ENCODE peak calls at places on chromosomes 1 and 21, in ten cellular contexts. T, K, X, D, M, N, G, C, W and E are unnamed samples.

GRCh38 chr1:94236021-94236491 is 1.3 kb downstream of the ARHGAP29 start:
- DNase-seq in C (no peak), W (no peak), M (peak), N (no peak), T (no peak), X (no peak), G (no peak), D (no peak), K (peak), E (no peak)

GRCh38 chr1:32818804-32819541 is 1.5 kb downstream of the S100PBP start:
- DNase-seq in N (peak), T (no peak), X (peak), C (no peak), D (no peak), K (no peak), W (no peak), G (no peak), M (no peak), E (peak)

GRCh38 chr1:3031401-3032221 is 10.3 kb downstream of the ACTRT2 start:
- DNase-seq in D (no peak), C (no peak), M (no peak), W (no peak), X (no peak), K (no peak), N (no peak), T (no peak), G (no peak), E (no peak)

GRCh38 chr1:247443641-247444040 is 14.3 kb downstream of the OR2B11 start:
- DNase-seq in N (no peak), C (no peak), T (no peak), K (no peak), X (no peak), D (no peak), G (no peak), M (no peak), W (no peak), E (no peak)

GRCh38 chr1:202007703-202008489 is 2.5 kb upstream of the ELF3 start:
- DNase-seq in C (no peak), K (no peak), D (no peak), M (no peak), G (no peak), X (no peak), T (peak), N (no peak), W (peak), E (no peak)

GRCh38 chr21:42466700-42467612 is 29.1 kb downstream of the RSPH1 start:
- DNase-seq in W (no peak), G (no peak), K (peak), T (peak), X (peak), N (peak), D (no peak), C (no peak), M (peak), E (peak)

GRCh38 chr1:18866314-18866713 is 6.9 kb upstream of the TAS1R2 start:
- DNase-seq in D (no peak), X (no peak), M (no peak), T (no peak), N (no peak), G (no peak), W (no peak), K (no peak), C (no peak), E (no peak)

GRCh38 chr1:64006276-64007051 is 197.0 kb upstream of the UBE2U start:
- DNase-seq in T (peak), N (no peak), M (peak), W (no peak), K (peak), D (no peak), X (peak), C (no peak), G (no peak), E (no peak)

GRCh38 chr1:239575113-239575512 is 188.7 kb downstream of the CHRM3 start:
- DNase-seq in K (no peak), T (no peak), W (no peak), N (no peak), C (no peak), G (no peak), D (no peak), M (no peak), X (no peak), E (no peak)

GRCh38 chr1:163071381-163072255 is 2.5 kb downstream of the RGS4 start:
- DNase-seq in T (peak), D (peak), M (peak), X (peak), G (peak), W (no peak), N (peak), K (peak), C (no peak), E (peak)

GRCh38 chr1:75723989-75724471 is 479 bp upstream of the ACADM start:
- DNase-seq in W (peak), C (peak), N (peak), G (no peak), M (peak), K (peak), T (peak), D (peak), X (peak), E (peak)

GRCh38 chr1:46053734-46054133 is 78.7 kb downstream of the PIK3R3 start:
- DNase-seq in W (no peak), D (no peak), N (no peak), C (no peak), K (peak), T (no peak), X (no peak), G (no peak), M (no peak), E (no peak)

GRCh38 chr1:172397221-172397620 is 23.3 kb upstream of the C1orf105 start:
- DNase-seq in M (peak), K (peak), X (no peak), W (no peak), D (no peak), N (no peak), G (no peak), C (no peak), T (no peak), E (no peak)

GRCh38 chr1:222167111-222167510 is 380.8 kb downstream of the HHIPL2 start:
- DNase-seq in D (peak), K (peak), T (peak), G (no peak), N (no peak), C (no peak), X (peak), W (no peak), M (peak), E (peak)

GRCh38 chr1:115555446-115555845 is 86.3 kb upstream of the VANGL1 start:
- DNase-seq in N (no peak), M (no peak), G (no peak), D (no peak), K (no peak), W (no peak), C (no peak), T (no peak), X (no peak), E (no peak)

GRCh38 chr1:109247401-109248365 is 1.7 kb upstream of the CELSR2 start:
- DNase-seq in W (no peak), G (no peak), K (no peak), C (no peak), D (no peak), M (no peak), N (no peak), X (no peak), T (no peak), E (peak)

GRCh38 chr1:43315963-43316737 is 15.4 kb downstream of the TIE1 start:
- DNase-seq in K (peak), G (no peak), T (no peak), X (no peak), C (no peak), N (no peak), D (no peak), W (no peak), M (peak), E (no peak)

GRCh38 chr1:72498393-72498792 is 216.1 kb upstream of the NEGR1 start:
- DNase-seq in X (peak), M (no peak), G (no peak), K (peak), C (no peak), D (no peak), N (no peak), W (no peak), T (no peak), E (no peak)

GRCh38 chr1:7703321-7704213 is 67.5 kb upstream of the VAMP3 start:
- DNase-seq in C (no peak), G (no peak), N (no peak), X (no peak), T (no peak), K (no peak), D (no peak), M (no peak), W (no peak), E (no peak)

GRCh38 chr1:7705048-7705907 is 65.8 kb upstream of the VAMP3 start:
- DNase-seq in D (peak), K (no peak), T (no peak), C (no peak), X (no peak), N (no peak), M (no peak), G (no peak), W (peak), E (no peak)

GRCh38 chr1:7705908-7706216 is 65.2 kb upstream of the VAMP3 start:
- DNase-seq in M (no peak), D (no peak), C (no peak), G (no peak), N (no peak), W (no peak), X (no peak), K (no peak), T (no peak), E (no peak)

GRCh38 chr1:7702365-7702764 is 68.7 kb upstream of the VAMP3 start:
- DNase-seq in D (no peak), X (no peak), M (no peak), W (no peak), K (peak), N (no peak), T (no peak), C (no peak), G (no peak), E (no peak)

DNA sequence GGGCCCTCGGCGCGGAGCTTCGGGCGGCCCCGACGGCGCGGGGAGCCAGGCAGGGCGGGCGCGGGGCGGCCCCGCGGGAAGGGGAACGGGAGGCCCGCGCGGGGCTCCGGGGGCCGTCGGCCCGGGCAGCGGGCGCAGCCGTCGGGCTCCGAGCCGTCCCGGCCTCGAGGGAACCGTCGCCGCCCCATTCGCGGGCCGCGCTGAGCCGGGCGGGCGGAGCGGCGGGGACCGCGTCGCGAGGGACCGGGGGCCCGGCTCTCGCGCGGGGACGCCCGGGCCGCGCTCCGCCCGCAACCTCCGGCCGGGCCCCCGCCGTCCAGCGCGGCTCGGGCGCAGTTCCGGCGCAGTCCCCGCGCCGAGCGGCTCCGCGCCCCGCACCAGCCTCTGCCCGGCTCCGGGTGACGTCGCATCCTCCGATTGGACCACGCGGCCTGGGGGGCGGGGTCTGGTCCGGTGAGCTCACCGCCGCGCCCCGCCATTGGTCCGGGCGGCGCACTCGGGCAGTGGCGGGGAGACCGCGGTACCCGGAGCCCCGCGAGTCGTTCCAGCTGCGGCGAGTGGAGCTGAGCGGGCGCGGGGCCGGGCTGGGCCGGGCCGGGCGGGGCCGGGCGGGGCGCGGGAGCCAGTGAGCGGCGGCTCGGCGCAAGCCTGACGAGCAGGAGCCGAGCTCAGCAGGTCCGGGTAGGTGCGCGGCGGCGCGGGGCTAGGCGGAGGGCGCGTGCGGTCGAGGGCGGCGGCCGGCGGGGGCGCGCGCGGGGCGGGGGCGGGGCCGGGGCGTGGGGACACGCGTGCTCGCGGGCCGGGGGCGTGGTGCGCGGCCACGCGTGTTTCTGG is 66.7 kb upstream of the VAMP3 start:
- DNase-seq in M (peak), N (no peak), X (peak), G (peak), W (peak), T (peak), C (peak), D (peak), K (peak), E (peak)
- TF ChIP-seq CTCF in M (no peak), N (no peak), X (no peak), G (no peak), W (no peak), T (no peak), C (no peak), D (no peak), K (no peak), E (no peak)

DNA sequence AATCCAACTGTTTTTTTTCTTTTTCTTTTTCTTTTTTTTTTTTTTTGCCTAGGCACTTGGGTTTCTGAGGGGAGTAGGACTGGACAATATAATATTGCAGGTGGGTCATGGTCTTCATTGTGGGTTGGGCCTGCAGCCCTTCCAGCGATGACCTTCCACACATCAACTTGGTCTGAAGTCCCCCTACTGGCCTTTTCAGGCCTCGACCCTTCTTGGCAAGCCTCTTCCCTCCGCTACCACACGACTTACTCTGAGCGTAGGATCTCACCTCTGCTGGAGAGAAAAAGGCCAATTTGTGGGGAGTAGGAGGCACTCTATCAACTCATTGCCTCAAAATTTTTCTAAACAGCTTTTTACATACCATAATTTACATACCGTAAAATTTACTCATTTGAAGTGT is 51.1 kb upstream of the GRIK3 start:
- DNase-seq in K (no peak), T (no peak), C (no peak), N (no peak), W (no peak), X (peak), G (no peak), M (no peak), D (no peak), E (no peak)
- TF ChIP-seq CTCF in K (no peak), T (peak), C (no peak), N (no peak), W (no peak), X (peak), G (no peak), M (no peak), D (no peak), E (no peak)

GRCh38 chr1:227790868-227791267 is 24.6 kb upstream of the PRSS38 start:
- DNase-seq in W (no peak), X (no peak), T (no peak), C (no peak), D (no peak), N (no peak), M (no peak), G (no peak), K (no peak), E (no peak)

GRCh38 chr1:227793079-227793947 is 22.2 kb upstream of the PRSS38 start:
- DNase-seq in K (no peak), W (no peak), T (no peak), D (no peak), G (no peak), M (no peak), C (no peak), X (no peak), N (no peak), E (no peak)

GRCh38 chr1:227791425-227792090 is 23.9 kb upstream of the PRSS38 start:
- DNase-seq in G (no peak), D (no peak), K (no peak), T (no peak), N (no peak), W (no peak), M (no peak), X (no peak), C (no peak), E (no peak)

GRCh38 chr1:227793948-227794812 is 21.3 kb upstream of the PRSS38 start:
- DNase-seq in C (peak), X (no peak), T (no peak), D (peak), N (no peak), G (no peak), K (peak), M (peak), W (peak), E (no peak)

GRCh38 chr1:227792216-227793078 is 23.0 kb upstream of the PRSS38 start:
- DNase-seq in M (no peak), X (no peak), W (no peak), G (no peak), N (no peak), K (no peak), D (no peak), T (no peak), C (no peak), E (no peak)
- TF ChIP-seq CTCF in M (no peak), X (peak), W (no peak), G (no peak), N (no peak), K (peak), D (no peak), T (peak), C (no peak), E (peak)

DNA sequence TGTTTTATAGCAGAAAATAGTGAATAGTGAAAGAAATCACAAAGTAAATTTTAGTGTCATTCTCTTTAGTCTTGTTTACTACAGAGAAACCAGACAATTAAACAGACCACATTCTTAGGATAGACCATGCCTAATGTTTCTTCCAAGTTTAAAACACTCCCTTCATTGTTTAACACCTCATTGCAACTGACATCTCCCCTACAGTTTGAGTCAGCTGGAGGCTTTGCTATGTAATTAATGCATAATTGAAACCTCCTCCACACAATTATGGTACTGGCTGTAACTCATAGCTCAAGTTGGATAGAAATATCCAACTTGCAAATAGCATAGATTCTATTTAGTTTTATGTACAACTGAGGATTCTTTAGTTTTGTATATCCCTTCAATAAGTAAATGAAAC is 35.2 kb upstream of the B3GALT2 start:
- DNase-seq in D (no peak), W (no peak), G (no peak), K (no peak), N (no peak), M (peak), T (no peak), C (no peak), X (no peak), E (no peak)
- TF ChIP-seq CTCF in D (no peak), W (no peak), G (no peak), K (no peak), N (no peak), M (no peak), T (no peak), C (no peak), X (no peak), E (no peak)

DNA sequence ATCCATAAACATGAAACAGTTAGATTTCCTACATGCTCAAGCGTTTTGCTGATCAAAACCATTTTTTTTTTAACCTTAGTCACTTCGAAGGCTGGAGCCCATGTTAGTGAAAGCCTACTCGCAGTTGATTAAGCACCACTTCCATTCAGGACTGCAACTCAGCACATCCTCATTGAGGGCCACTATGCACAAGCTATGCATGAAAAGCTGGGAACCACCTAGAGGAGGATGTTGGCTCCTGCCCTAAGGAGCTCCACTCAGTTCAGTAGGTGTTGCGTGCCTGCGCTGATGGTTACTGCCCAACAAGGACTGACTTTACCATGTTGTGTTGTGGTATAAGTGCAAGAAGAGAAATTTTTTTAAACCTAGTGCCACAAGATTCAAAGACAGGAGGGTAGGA is 181.4 kb upstream of the L1TD1 start:
- DNase-seq in D (no peak), N (no peak), G (no peak), T (no peak), K (no peak), W (no peak), M (no peak), X (no peak), C (no peak), E (no peak)
- TF ChIP-seq CTCF in D (no peak), N (no peak), G (no peak), T (no peak), K (no peak), W (no peak), M (no peak), X (no peak), C (no peak), E (no peak)

GRCh38 chr1:200895448-200895799 is 724 bp downstream of the INAVA start:
- DNase-seq in T (no peak), K (no peak), N (no peak), C (no peak), X (no peak), M (no peak), W (no peak), D (no peak), G (no peak), E (no peak)

GRCh38 chr1:200893411-200893901 is 1.2 kb upstream of the INAVA start:
- DNase-seq in N (peak), X (no peak), W (no peak), D (no peak), C (no peak), G (no peak), M (no peak), K (no peak), T (no peak), E (no peak)

GRCh38 chr1:200895801-200896570 is 1.3 kb downstream of the INAVA start:
- DNase-seq in X (peak), D (no peak), G (no peak), W (no peak), T (no peak), N (no peak), C (no peak), K (no peak), M (no peak), E (peak)

GRCh38 chr1:200896571-200897187 is 2.0 kb downstream of the INAVA start:
- DNase-seq in C (no peak), T (peak), M (peak), D (no peak), N (no peak), G (no peak), X (peak), W (no peak), K (peak), E (no peak)

DNA sequence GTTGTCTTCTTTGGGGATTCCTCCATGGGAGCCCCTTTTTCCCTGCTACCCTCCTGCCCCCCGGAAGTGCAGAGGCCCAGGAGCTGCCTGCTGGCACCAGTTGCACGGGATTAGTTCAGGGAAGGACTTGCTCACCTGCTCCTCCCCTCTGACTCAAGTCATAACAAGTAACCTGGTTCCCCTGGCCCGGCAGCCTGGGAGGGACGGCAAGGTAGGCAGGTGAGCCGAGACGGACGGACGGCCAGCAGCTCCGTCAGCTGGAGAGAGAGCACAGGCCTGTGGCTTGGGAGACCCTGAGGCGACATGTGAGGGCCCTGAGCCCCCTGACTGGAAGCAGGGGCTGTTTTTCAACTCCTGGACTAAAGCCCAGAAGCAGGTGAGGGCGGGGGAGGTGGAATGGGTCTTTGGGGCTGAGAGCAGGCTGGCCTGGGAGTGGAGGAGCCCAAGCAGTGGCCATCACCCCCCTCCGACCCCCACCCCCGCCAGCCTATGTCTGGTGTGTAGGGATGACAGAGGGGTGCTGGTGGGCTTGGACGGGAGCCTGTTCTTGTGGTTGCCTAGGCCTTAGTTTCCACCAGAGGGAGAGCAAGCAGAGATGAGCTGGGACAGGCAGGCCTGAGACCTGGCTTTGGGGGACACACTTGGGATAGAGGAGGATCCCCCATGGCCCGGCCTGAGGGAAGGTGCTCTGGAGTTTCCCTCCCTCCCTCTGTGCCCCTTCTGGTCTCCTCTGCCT is at the start of gene INAVA:
- DNase-seq in M (no peak), T (peak), X (no peak), G (no peak), W (peak), N (no peak), C (no peak), K (no peak), D (no peak), E (no peak)
- TF ChIP-seq CTCF in M (no peak), T (peak), X (no peak), G (no peak), W (no peak), N (no peak), C (no peak), K (no peak), D (no peak), E (no peak)

GRCh38 chr1:15958788-15959187 is 17.1 kb downstream of the ZBTB17 start:
- DNase-seq in D (no peak), W (no peak), K (no peak), X (no peak), T (no peak), G (no peak), N (no peak), M (peak), C (no peak), E (no peak)
- TF ChIP-seq CTCF in D (no peak), W (no peak), K (no peak), X (no peak), T (no peak), G (no peak), N (no peak), M (no peak), C (no peak), E (no peak)